ENCODE peak calls at places on chromosomes 13 and 19, in seven cellular contexts. One of them, this sample, is unnamed.

GRCh38 chr13:77001540-77001939 is 9.7 kb downstream of the CLN5 start:
- DNase-seq in naive thymus-derived CD4-positive, alpha-beta T cell: no peak
- DNase-seq in A549: no peak
- DNase-seq in aorta: no peak
- DNase-seq in pancreas: no peak
- DNase-seq in neuronal stem cell: no peak
- DNase-seq in CD8-positive, alpha-beta T cell: no peak
- DNase-seq in this sample: no peak

GRCh38 chr13:22047082-22047784 is 376.4 kb downstream of the FGF9 start:
- DNase-seq in naive thymus-derived CD4-positive, alpha-beta T cell: no peak
- DNase-seq in neuronal stem cell: no peak
- DNase-seq in CD8-positive, alpha-beta T cell: no peak
- DNase-seq in pancreas: no peak
- DNase-seq in aorta: no peak
- DNase-seq in A549: no peak
- DNase-seq in this sample: no peak

GRCh38 chr19:821228-821975 is at the start of gene PLPPR3:
- DNase-seq in aorta: peak; percentile 74
- DNase-seq in A549: no peak
- DNase-seq in neuronal stem cell: no peak
- DNase-seq in naive thymus-derived CD4-positive, alpha-beta T cell: no peak
- DNase-seq in pancreas: peak; percentile 42
- DNase-seq in CD8-positive, alpha-beta T cell: no peak
- DNase-seq in this sample: no peak

GRCh38 chr19:7694499-7694898 is 7.4 kb downstream of the FCER2 start:
- DNase-seq in naive thymus-derived CD4-positive, alpha-beta T cell: no peak
- DNase-seq in pancreas: no peak
- DNase-seq in A549: no peak
- DNase-seq in neuronal stem cell: no peak
- DNase-seq in aorta: no peak
- DNase-seq in CD8-positive, alpha-beta T cell: no peak
- DNase-seq in this sample: no peak

GRCh38 chr13:46948338-46948737 is 51.5 kb upstream of the HTR2A start:
- DNase-seq in neuronal stem cell: no peak
- DNase-seq in pancreas: no peak
- DNase-seq in CD8-positive, alpha-beta T cell: no peak
- DNase-seq in A549: no peak
- DNase-seq in naive thymus-derived CD4-positive, alpha-beta T cell: no peak
- DNase-seq in aorta: no peak
- DNase-seq in this sample: no peak

GRCh38 chr13:36298535-36299068 is 988 bp upstream of the CCDC169 start:
- DNase-seq in neuronal stem cell: peak; percentile 80
- DNase-seq in aorta: no peak
- DNase-seq in A549: no peak
- DNase-seq in pancreas: no peak
- DNase-seq in CD8-positive, alpha-beta T cell: no peak
- DNase-seq in naive thymus-derived CD4-positive, alpha-beta T cell: no peak
- DNase-seq in this sample: no peak

GRCh38 chr13:23618341-23618740 is 48.1 kb downstream of the TNFRSF19 start:
- DNase-seq in aorta: no peak
- DNase-seq in A549: peak; percentile 65
- DNase-seq in neuronal stem cell: no peak
- DNase-seq in CD8-positive, alpha-beta T cell: no peak
- DNase-seq in naive thymus-derived CD4-positive, alpha-beta T cell: no peak
- DNase-seq in pancreas: no peak
- DNase-seq in this sample: no peak

GRCh38 chr19:13366529-13367143 is 139.6 kb downstream of the CACNA1A start:
- DNase-seq in aorta: no peak
- DNase-seq in CD8-positive, alpha-beta T cell: no peak
- DNase-seq in A549: peak; percentile 34
- DNase-seq in neuronal stem cell: peak; percentile 30
- DNase-seq in naive thymus-derived CD4-positive, alpha-beta T cell: no peak
- DNase-seq in pancreas: no peak
- DNase-seq in this sample: no peak

GRCh38 chr13:73138276-73138950 is 79.6 kb downstream of the KLF5 start:
- DNase-seq in neuronal stem cell: no peak
- DNase-seq in aorta: no peak
- DNase-seq in pancreas: no peak
- DNase-seq in CD8-positive, alpha-beta T cell: no peak
- DNase-seq in A549: peak; percentile 81
- DNase-seq in naive thymus-derived CD4-positive, alpha-beta T cell: no peak
- DNase-seq in this sample: no peak

GRCh38 chr19:756821-757688 is 6.1 kb downstream of the MISP start:
- DNase-seq in CD8-positive, alpha-beta T cell: no peak
- DNase-seq in aorta: no peak
- DNase-seq in neuronal stem cell: no peak
- DNase-seq in naive thymus-derived CD4-positive, alpha-beta T cell: no peak
- DNase-seq in A549: no peak
- DNase-seq in pancreas: peak; percentile 30
- DNase-seq in this sample: no peak

GRCh38 chr19:46218160-46218559 is 11.4 kb upstream of the IGFL1 start:
- DNase-seq in A549: peak; percentile 56
- DNase-seq in pancreas: no peak
- DNase-seq in naive thymus-derived CD4-positive, alpha-beta T cell: no peak
- DNase-seq in neuronal stem cell: peak; percentile 83
- DNase-seq in aorta: no peak
- DNase-seq in CD8-positive, alpha-beta T cell: no peak
- DNase-seq in this sample: no peak

GRCh38 chr19:54458648-54459281 is 4.8 kb downstream of the LENG9 start:
- DNase-seq in pancreas: peak; percentile 74
- DNase-seq in naive thymus-derived CD4-positive, alpha-beta T cell: no peak
- DNase-seq in A549: no peak
- DNase-seq in aorta: peak; percentile 78
- DNase-seq in neuronal stem cell: no peak
- DNase-seq in CD8-positive, alpha-beta T cell: no peak
- DNase-seq in this sample: no peak

GRCh38 chr13:114143806-114144605 is 11.6 kb upstream of the RASA3 start:
- DNase-seq in naive thymus-derived CD4-positive, alpha-beta T cell: no peak
- DNase-seq in A549: peak; percentile 76
- DNase-seq in pancreas: peak; percentile 65
- DNase-seq in neuronal stem cell: no peak
- DNase-seq in aorta: peak; percentile 62
- DNase-seq in CD8-positive, alpha-beta T cell: peak; percentile 50
- DNase-seq in this sample: no peak

GRCh38 chr19:1388637-1389026 is 4.9 kb downstream of the NDUFS7 start:
- DNase-seq in neuronal stem cell: no peak
- DNase-seq in pancreas: no peak
- DNase-seq in A549: no peak
- DNase-seq in aorta: peak; percentile 69
- DNase-seq in CD8-positive, alpha-beta T cell: no peak
- DNase-seq in naive thymus-derived CD4-positive, alpha-beta T cell: no peak
- DNase-seq in this sample: no peak

GRCh38 chr19:17703823-17704463 is 15.3 kb upstream of the MAP1S start:
- DNase-seq in naive thymus-derived CD4-positive, alpha-beta T cell: peak; percentile 57
- DNase-seq in A549: peak; percentile 40
- DNase-seq in neuronal stem cell: no peak
- DNase-seq in aorta: peak; percentile 87
- DNase-seq in pancreas: peak; percentile 53
- DNase-seq in CD8-positive, alpha-beta T cell: peak; percentile 62
- DNase-seq in this sample: no peak

GRCh38 chr19:1421218-1421957 is 14.0 kb downstream of the DAZAP1 start:
- DNase-seq in pancreas: peak; percentile 27
- DNase-seq in CD8-positive, alpha-beta T cell: no peak
- DNase-seq in naive thymus-derived CD4-positive, alpha-beta T cell: no peak
- DNase-seq in A549: no peak
- DNase-seq in aorta: no peak
- DNase-seq in neuronal stem cell: no peak
- DNase-seq in this sample: no peak

GRCh38 chr19:58274771-58275199 is 4.0 kb upstream of the ZNF8 start:
- DNase-seq in A549: no peak
- DNase-seq in pancreas: no peak
- DNase-seq in CD8-positive, alpha-beta T cell: no peak
- DNase-seq in neuronal stem cell: no peak
- DNase-seq in naive thymus-derived CD4-positive, alpha-beta T cell: no peak
- DNase-seq in aorta: no peak
- DNase-seq in this sample: no peak

GRCh38 chr13:50524540-50524939 is 319.0 kb downstream of the DLEU7 start:
- DNase-seq in naive thymus-derived CD4-positive, alpha-beta T cell: no peak
- DNase-seq in neuronal stem cell: no peak
- DNase-seq in A549: no peak
- DNase-seq in pancreas: no peak
- DNase-seq in CD8-positive, alpha-beta T cell: no peak
- DNase-seq in aorta: no peak
- DNase-seq in this sample: no peak

GRCh38 chr13:50521191-50521590 is 322.3 kb downstream of the DLEU7 start:
- DNase-seq in naive thymus-derived CD4-positive, alpha-beta T cell: no peak
- DNase-seq in neuronal stem cell: no peak
- DNase-seq in pancreas: no peak
- DNase-seq in aorta: no peak
- DNase-seq in CD8-positive, alpha-beta T cell: no peak
- DNase-seq in A549: no peak
- DNase-seq in this sample: no peak

GRCh38 chr13:50519866-50520265 is 323.6 kb downstream of the DLEU7 start:
- DNase-seq in A549: no peak
- DNase-seq in neuronal stem cell: no peak
- DNase-seq in pancreas: no peak
- DNase-seq in CD8-positive, alpha-beta T cell: no peak
- DNase-seq in naive thymus-derived CD4-positive, alpha-beta T cell: no peak
- DNase-seq in aorta: no peak
- DNase-seq in this sample: no peak

GRCh38 chr13:50523307-50523706 is 320.2 kb downstream of the DLEU7 start:
- DNase-seq in pancreas: no peak
- DNase-seq in CD8-positive, alpha-beta T cell: no peak
- DNase-seq in neuronal stem cell: no peak
- DNase-seq in aorta: no peak
- DNase-seq in A549: no peak
- DNase-seq in naive thymus-derived CD4-positive, alpha-beta T cell: no peak
- DNase-seq in this sample: no peak

DNA sequence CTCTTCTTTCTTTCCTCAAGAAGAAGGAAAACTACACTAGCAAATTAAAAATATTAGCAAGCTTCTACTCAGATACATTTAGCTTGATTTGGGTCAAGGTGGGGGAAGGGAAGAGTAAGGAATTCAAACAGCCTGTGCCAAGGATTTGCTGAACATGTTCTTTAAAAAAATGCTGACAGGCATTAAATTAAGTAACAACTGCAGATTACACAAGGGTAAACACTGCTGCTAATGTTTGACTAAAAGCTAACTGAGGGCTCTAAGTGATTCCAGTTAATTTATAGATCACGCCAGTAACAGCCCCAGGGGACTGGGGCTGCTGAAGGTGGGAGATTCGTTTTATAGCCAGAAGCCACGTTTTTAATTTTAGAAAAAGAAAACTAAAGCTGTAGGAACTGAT is 321.7 kb downstream of the DLEU7 start:
- DNase-seq in A549: no peak
- DNase-seq in naive thymus-derived CD4-positive, alpha-beta T cell: no peak
- DNase-seq in CD8-positive, alpha-beta T cell: no peak
- DNase-seq in neuronal stem cell: no peak
- DNase-seq in aorta: no peak
- DNase-seq in pancreas: no peak
- DNase-seq in this sample: no peak
- H3K27ac ChIP-seq in A549: no peak overlapping the region
- H3K27ac ChIP-seq in naive thymus-derived CD4-positive, alpha-beta T cell: no peak overlapping the region
- H3K27ac ChIP-seq in CD8-positive, alpha-beta T cell: no peak overlapping the region
- H3K27ac ChIP-seq in neuronal stem cell: no peak overlapping the region
- H3K27ac ChIP-seq in aorta: no peak overlapping the region
- H3K27ac ChIP-seq in pancreas: no peak overlapping the region
- H3K27ac ChIP-seq in this sample: peak overlapping the region; percentile 61

GRCh38 chr19:42010245-42011126 is 16.5 kb upstream of the ATP1A3 start:
- DNase-seq in CD8-positive, alpha-beta T cell: no peak
- DNase-seq in neuronal stem cell: no peak
- DNase-seq in aorta: no peak
- DNase-seq in naive thymus-derived CD4-positive, alpha-beta T cell: no peak
- DNase-seq in pancreas: no peak
- DNase-seq in A549: no peak
- DNase-seq in this sample: no peak

GRCh38 chr19:41999878-42000208 is 5.8 kb upstream of the ATP1A3 start:
- DNase-seq in pancreas: no peak
- DNase-seq in aorta: no peak
- DNase-seq in naive thymus-derived CD4-positive, alpha-beta T cell: no peak
- DNase-seq in A549: no peak
- DNase-seq in neuronal stem cell: no peak
- DNase-seq in CD8-positive, alpha-beta T cell: no peak
- DNase-seq in this sample: no peak

GRCh38 chr19:42003506-42004294 is 9.7 kb upstream of the ATP1A3 start:
- DNase-seq in neuronal stem cell: no peak
- DNase-seq in pancreas: no peak
- DNase-seq in A549: no peak
- DNase-seq in CD8-positive, alpha-beta T cell: no peak
- DNase-seq in aorta: no peak
- DNase-seq in naive thymus-derived CD4-positive, alpha-beta T cell: no peak
- DNase-seq in this sample: no peak

GRCh38 chr19:42006569-42006968 is 12.5 kb upstream of the ATP1A3 start:
- DNase-seq in naive thymus-derived CD4-positive, alpha-beta T cell: no peak
- DNase-seq in pancreas: no peak
- DNase-seq in CD8-positive, alpha-beta T cell: no peak
- DNase-seq in neuronal stem cell: no peak
- DNase-seq in aorta: no peak
- DNase-seq in A549: no peak
- DNase-seq in this sample: no peak

DNA sequence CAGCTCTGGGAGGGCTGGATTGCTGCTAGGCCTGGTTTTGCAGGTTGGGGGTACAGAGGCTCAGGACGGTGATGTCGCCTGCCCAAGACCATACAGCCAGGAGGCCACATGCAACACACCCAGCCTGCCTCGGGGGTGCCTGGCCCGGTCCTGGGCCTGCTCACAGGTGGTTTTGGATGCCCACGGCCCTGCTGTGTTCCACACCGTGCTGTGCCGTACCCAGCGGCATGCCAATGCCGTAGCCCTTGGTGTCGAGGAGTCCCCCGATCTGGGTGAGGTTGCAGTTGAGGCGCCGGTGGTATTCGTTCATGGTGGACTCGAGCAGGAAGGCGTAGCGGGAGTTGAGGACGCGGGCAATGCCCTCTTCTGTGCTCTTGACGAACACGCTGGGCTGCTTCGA is 11.5 kb upstream of the ATP1A3 start:
- DNase-seq in naive thymus-derived CD4-positive, alpha-beta T cell: no peak
- DNase-seq in CD8-positive, alpha-beta T cell: no peak
- DNase-seq in neuronal stem cell: no peak
- DNase-seq in pancreas: no peak
- DNase-seq in aorta: no peak
- DNase-seq in A549: no peak
- DNase-seq in this sample: no peak
- H3K4me3 ChIP-seq in naive thymus-derived CD4-positive, alpha-beta T cell: no peak overlapping the region
- H3K4me3 ChIP-seq in CD8-positive, alpha-beta T cell: no peak overlapping the region
- H3K4me3 ChIP-seq in neuronal stem cell: no peak overlapping the region
- H3K4me3 ChIP-seq in pancreas: no peak overlapping the region
- H3K4me3 ChIP-seq in aorta: no peak overlapping the region
- H3K4me3 ChIP-seq in A549: no peak overlapping the region
- H3K4me3 ChIP-seq in this sample: no peak overlapping the region

GRCh38 chr19:14418743-14419037 is 451 bp downstream of the DDX39A start:
- DNase-seq in neuronal stem cell: no peak
- DNase-seq in A549: no peak
- DNase-seq in CD8-positive, alpha-beta T cell: no peak
- DNase-seq in naive thymus-derived CD4-positive, alpha-beta T cell: no peak
- DNase-seq in aorta: no peak
- DNase-seq in pancreas: no peak
- DNase-seq in this sample: no peak
- H3K27ac ChIP-seq in neuronal stem cell: peak overlapping the region; percentile 91
- H3K27ac ChIP-seq in A549: peak overlapping the region; percentile 97
- H3K27ac ChIP-seq in CD8-positive, alpha-beta T cell: peak overlapping the region; percentile 61
- H3K27ac ChIP-seq in naive thymus-derived CD4-positive, alpha-beta T cell: peak overlapping the region; percentile 92
- H3K27ac ChIP-seq in aorta: peak overlapping the region; percentile 14
- H3K27ac ChIP-seq in pancreas: peak overlapping the region; percentile 74
- H3K27ac ChIP-seq in this sample: peak overlapping the region; percentile 78

GRCh38 chr19:2888739-2889224 is 11.9 kb upstream of the ZNF57 start:
- DNase-seq in aorta: peak; percentile 85
- DNase-seq in naive thymus-derived CD4-positive, alpha-beta T cell: peak; percentile 31
- DNase-seq in neuronal stem cell: no peak
- DNase-seq in pancreas: peak; percentile 67
- DNase-seq in A549: no peak
- DNase-seq in CD8-positive, alpha-beta T cell: peak; percentile 38
- DNase-seq in this sample: peak; percentile 57
- H3K4me3 ChIP-seq in aorta: no peak overlapping the region
- H3K4me3 ChIP-seq in naive thymus-derived CD4-positive, alpha-beta T cell: peak overlapping the region; percentile 57
- H3K4me3 ChIP-seq in neuronal stem cell: no peak overlapping the region
- H3K4me3 ChIP-seq in pancreas: no peak overlapping the region
- H3K4me3 ChIP-seq in A549: no peak overlapping the region
- H3K4me3 ChIP-seq in CD8-positive, alpha-beta T cell: no peak overlapping the region
- H3K4me3 ChIP-seq in this sample: peak overlapping the region; percentile 43

This sample was measured in heart left ventricle.